ENCODE peak calls at places on chromosomes 16 and 17, in four cellular contexts. B, Z, M and E are unnamed samples.

GRCh38 chr17:2724783-2725164 is 13.2 kb upstream of the CLUH start:
- DNase-seq in M (no peak), B (peak), Z (no peak), E (no peak)

GRCh38 chr17:8701221-8701620 is 43.4 kb downstream of the CCDC42 start:
- DNase-seq in Z (no peak), B (no peak), M (no peak), E (no peak)

GRCh38 chr16:87132361-87133014 is 184.7 kb downstream of the C16orf95 start:
- DNase-seq in M (no peak), B (peak), Z (no peak), E (peak)

GRCh38 chr17:37701424-37702020 is 43.3 kb downstream of the HNF1B start:
- DNase-seq in Z (no peak), B (no peak), M (no peak), E (no peak)

GRCh38 chr17:50519141-50519834 is 11.0 kb downstream of the MYCBPAP start:
- DNase-seq in Z (no peak), B (no peak), M (no peak), E (no peak)

GRCh38 chr16:52545544-52546262 is 1.2 kb downstream of the TOX3 start:
- DNase-seq in Z (no peak), M (no peak), B (no peak), E (no peak)

GRCh38 chr16:24848065-24848464 is 2.3 kb downstream of the SLC5A11 start:
- DNase-seq in Z (no peak), M (no peak), B (peak), E (no peak)

GRCh38 chr17:54919456-54919855 is 18.8 kb downstream of the TOM1L1 start:
- DNase-seq in B (no peak), M (no peak), Z (no peak), E (no peak)

GRCh38 chr16:21060027-21060510 is 90.6 kb downstream of the DNAH3 start:
- DNase-seq in M (no peak), B (no peak), Z (no peak), E (no peak)

GRCh38 chr16:85366031-85366763 is 246.9 kb upstream of the GSE1 start:
- DNase-seq in B (no peak), M (no peak), Z (no peak), E (no peak)

GRCh38 chr17:8056232-8056975 is 17.5 kb downstream of the ALOX15B start:
- DNase-seq in M (no peak), B (peak), Z (peak), E (no peak)

GRCh38 chr16:71837150-71837549 is 8.6 kb upstream of the ATXN1L start:
- DNase-seq in Z (no peak), B (no peak), M (no peak), E (no peak)

GRCh38 chr16:89132194-89133005 is 38.7 kb downstream of the ACSF3 start:
- DNase-seq in Z (no peak), M (no peak), B (no peak), E (no peak)

GRCh38 chr17:55898195-55898594 is 147.3 kb downstream of the PCTP start:
- DNase-seq in M (no peak), Z (no peak), B (no peak), E (no peak)

GRCh38 chr17:35080536-35080935 is 17.0 kb upstream of the RFFL start:
- DNase-seq in Z (no peak), M (no peak), B (no peak), E (no peak)

GRCh38 chr16:15966420-15967222 is 17.2 kb downstream of the ABCC1 start:
- DNase-seq in B (peak), M (no peak), Z (no peak), E (no peak)

GRCh38 chr17:67260051-67260987 is 15.3 kb upstream of the HELZ start:
- DNase-seq in Z (peak), B (peak), M (no peak), E (no peak)

GRCh38 chr17:43945074-43945824 is 3.0 kb upstream of the PPY start:
- DNase-seq in M (no peak), Z (no peak), B (peak), E (no peak)

GRCh38 chr17:75752405-75753192 is 12.4 kb downstream of the GALK1 start:
- DNase-seq in B (no peak), Z (no peak), M (no peak), E (no peak)
- TF ChIP-seq CTCF in B (no peak), Z (no peak), M (no peak), E (no peak)

GRCh38 chr17:57834146-57834741 is 15.6 kb downstream of the MRPS23 start:
- DNase-seq in Z (no peak), B (no peak), M (peak), E (no peak)
- TF ChIP-seq CTCF in Z (no peak), B (no peak), M (no peak), E (no peak)

DNA sequence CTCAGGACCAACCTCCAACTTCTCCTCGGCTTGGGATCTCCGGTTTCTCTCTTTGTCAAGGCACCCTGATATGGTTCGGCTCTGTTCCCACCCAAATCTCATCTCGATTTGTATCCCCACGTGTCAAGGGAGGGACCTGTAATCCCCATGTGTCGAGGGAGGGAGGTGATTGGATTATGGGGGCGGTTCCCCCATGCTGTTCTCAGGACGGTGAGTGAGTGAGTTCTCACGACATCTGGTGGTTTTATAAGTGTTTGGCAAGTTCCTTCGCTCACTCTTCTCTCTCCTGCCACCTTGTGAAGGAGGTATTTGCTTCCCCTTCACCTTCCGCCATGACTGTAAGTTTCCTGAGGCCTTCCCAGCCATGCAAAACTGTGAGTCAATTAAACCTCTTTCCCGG is 117.9 kb downstream of the SEC14L1 start:
- DNase-seq in Z (no peak), B (no peak), M (no peak), E (no peak)
- TF ChIP-seq CTCF in Z (no peak), B (no peak), M (no peak), E (no peak)

GRCh38 chr17:5022171-5022711 is 13.0 kb downstream of the SLC52A1 start:
- DNase-seq in Z (no peak), M (no peak), B (no peak), E (no peak)

GRCh38 chr17:5024604-5025003 is 10.6 kb downstream of the SLC52A1 start:
- DNase-seq in Z (no peak), B (no peak), M (no peak), E (no peak)

GRCh38 chr17:5019475-5019956 is 15.7 kb downstream of the SLC52A1 start:
- DNase-seq in Z (no peak), B (peak), M (no peak), E (no peak)

GRCh38 chr17:5023588-5024147 is 11.6 kb downstream of the SLC52A1 start:
- DNase-seq in M (no peak), Z (no peak), B (no peak), E (no peak)

DNA sequence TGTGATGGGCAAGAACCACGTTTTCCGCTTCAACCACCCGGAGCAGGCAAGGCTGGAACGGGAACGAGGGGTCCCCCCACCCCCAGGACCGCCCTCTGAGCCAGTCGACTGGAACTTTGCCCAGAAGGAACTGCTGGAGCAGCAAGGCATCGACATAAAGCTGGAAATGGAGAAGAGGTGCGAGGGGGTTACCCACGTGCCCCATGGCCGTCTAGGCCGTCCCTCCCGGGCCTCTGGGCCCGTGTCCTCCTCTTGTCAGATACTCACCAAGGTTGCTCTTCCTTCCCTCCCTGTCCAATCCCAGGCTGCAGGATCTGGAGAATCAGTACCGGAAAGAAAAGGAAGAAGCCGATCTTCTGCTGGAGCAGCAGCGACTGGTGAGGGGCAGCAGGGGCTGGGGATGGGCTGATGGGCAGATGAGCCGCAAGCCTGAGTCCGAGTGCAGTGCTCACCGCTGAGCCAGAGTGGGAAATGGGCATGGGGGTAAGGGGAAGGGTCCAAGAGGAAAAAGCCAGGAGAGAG is 14.7 kb downstream of the SLC52A1 start:
- DNase-seq in Z (no peak), B (no peak), M (no peak), E (no peak)
- TF ChIP-seq CTCF in Z (no peak), B (no peak), M (no peak), E (no peak)